ENCODE peak calls at places on chromosomes 1 and 21, in eight cellular contexts. One of them, this sample, is unnamed.
A peak's percentile ranks its signal among the peaks of the same experiment; 100 is the strongest.

GRCh38 chr1:17903386-17903785 is 148.3 kb downstream of the ACTL8 start:
- DNase-seq in osteocyte: no peak
- DNase-seq in thoracic aorta: no peak
- DNase-seq in A172: peak; percentile 64
- DNase-seq in IMR-90: no peak
- DNase-seq in stimulated activated CD8-positive, alpha-beta memory T cell treated with anti-CD3 and anti-CD28 coated beads, Interleukin-15, amount 100 ng/mL, for 24 hours: no peak
- DNase-seq in left cardiac atrium: no peak
- DNase-seq in heart left ventricle: no peak
- DNase-seq in this sample: no peak

GRCh38 chr1:85494957-85495266 is 30.0 kb upstream of the DDAH1 start:
- DNase-seq in osteocyte: no peak
- DNase-seq in thoracic aorta: no peak
- DNase-seq in A172: peak; percentile 19
- DNase-seq in IMR-90: peak; percentile 25
- DNase-seq in stimulated activated CD8-positive, alpha-beta memory T cell treated with anti-CD3 and anti-CD28 coated beads, Interleukin-15, amount 100 ng/mL, for 24 hours: no peak
- DNase-seq in left cardiac atrium: no peak
- DNase-seq in heart left ventricle: no peak
- DNase-seq in this sample: no peak

GRCh38 chr1:72846891-72847290 is 564.6 kb upstream of the NEGR1 start:
- DNase-seq in osteocyte: no peak
- DNase-seq in thoracic aorta: no peak
- DNase-seq in A172: no peak
- DNase-seq in IMR-90: no peak
- DNase-seq in stimulated activated CD8-positive, alpha-beta memory T cell treated with anti-CD3 and anti-CD28 coated beads, Interleukin-15, amount 100 ng/mL, for 24 hours: no peak
- DNase-seq in left cardiac atrium: no peak
- DNase-seq in heart left ventricle: no peak
- DNase-seq in this sample: no peak

GRCh38 chr1:1272341-1273151 is 1.1 kb downstream of the UBE2J2 start:
- DNase-seq in osteocyte: no peak
- DNase-seq in thoracic aorta: no peak
- DNase-seq in A172: no peak
- DNase-seq in IMR-90: peak; percentile 35
- DNase-seq in stimulated activated CD8-positive, alpha-beta memory T cell treated with anti-CD3 and anti-CD28 coated beads, Interleukin-15, amount 100 ng/mL, for 24 hours: no peak
- DNase-seq in left cardiac atrium: no peak
- DNase-seq in heart left ventricle: no peak
- DNase-seq in this sample: peak; percentile 63

GRCh38 chr21:43731891-43732711 is 13.2 kb downstream of the PDXK start:
- DNase-seq in osteocyte: no peak
- DNase-seq in thoracic aorta: no peak
- DNase-seq in A172: no peak
- DNase-seq in IMR-90: no peak
- DNase-seq in stimulated activated CD8-positive, alpha-beta memory T cell treated with anti-CD3 and anti-CD28 coated beads, Interleukin-15, amount 100 ng/mL, for 24 hours: no peak
- DNase-seq in left cardiac atrium: no peak
- DNase-seq in heart left ventricle: no peak
- DNase-seq in this sample: no peak

GRCh38 chr21:33384851-33385331 is 18.3 kb upstream of the IFNGR2 start:
- DNase-seq in osteocyte: no peak
- DNase-seq in thoracic aorta: no peak
- DNase-seq in A172: peak; percentile 69
- DNase-seq in IMR-90: peak; percentile 43
- DNase-seq in stimulated activated CD8-positive, alpha-beta memory T cell treated with anti-CD3 and anti-CD28 coated beads, Interleukin-15, amount 100 ng/mL, for 24 hours: no peak
- DNase-seq in left cardiac atrium: no peak
- DNase-seq in heart left ventricle: no peak
- DNase-seq in this sample: no peak

GRCh38 chr21:44702973-44703730 is 6.2 kb downstream of the KRTAP10-12 start:
- DNase-seq in osteocyte: peak; percentile 73
- DNase-seq in thoracic aorta: no peak
- DNase-seq in A172: no peak
- DNase-seq in IMR-90: peak; percentile 6
- DNase-seq in stimulated activated CD8-positive, alpha-beta memory T cell treated with anti-CD3 and anti-CD28 coated beads, Interleukin-15, amount 100 ng/mL, for 24 hours: no peak
- DNase-seq in left cardiac atrium: no peak
- DNase-seq in heart left ventricle: no peak
- DNase-seq in this sample: no peak

GRCh38 chr1:17636612-17637011 is 97.1 kb downstream of the ARHGEF10L start:
- DNase-seq in osteocyte: no peak
- DNase-seq in thoracic aorta: no peak
- DNase-seq in A172: peak; percentile 43
- DNase-seq in IMR-90: peak; percentile 40
- DNase-seq in stimulated activated CD8-positive, alpha-beta memory T cell treated with anti-CD3 and anti-CD28 coated beads, Interleukin-15, amount 100 ng/mL, for 24 hours: no peak
- DNase-seq in left cardiac atrium: no peak
- DNase-seq in heart left ventricle: no peak
- DNase-seq in this sample: no peak

GRCh38 chr1:53625766-53626520 is 113.0 kb downstream of the GLIS1 start:
- DNase-seq in osteocyte: peak; percentile 66
- DNase-seq in thoracic aorta: no peak
- DNase-seq in A172: no peak
- DNase-seq in IMR-90: peak; percentile 13
- DNase-seq in stimulated activated CD8-positive, alpha-beta memory T cell treated with anti-CD3 and anti-CD28 coated beads, Interleukin-15, amount 100 ng/mL, for 24 hours: no peak
- DNase-seq in left cardiac atrium: no peak
- DNase-seq in heart left ventricle: no peak
- DNase-seq in this sample: no peak

GRCh38 chr1:67689267-67690017 is 4.4 kb downstream of the GADD45A start:
- DNase-seq in osteocyte: no peak
- DNase-seq in thoracic aorta: no peak
- DNase-seq in A172: no peak
- DNase-seq in IMR-90: no peak
- DNase-seq in stimulated activated CD8-positive, alpha-beta memory T cell treated with anti-CD3 and anti-CD28 coated beads, Interleukin-15, amount 100 ng/mL, for 24 hours: no peak
- DNase-seq in left cardiac atrium: no peak
- DNase-seq in heart left ventricle: no peak
- DNase-seq in this sample: no peak

GRCh38 chr1:199546323-199546722 is 481.2 kb upstream of the NR5A2 start:
- DNase-seq in osteocyte: no peak
- DNase-seq in thoracic aorta: no peak
- DNase-seq in A172: no peak
- DNase-seq in IMR-90: peak; percentile 53
- DNase-seq in stimulated activated CD8-positive, alpha-beta memory T cell treated with anti-CD3 and anti-CD28 coated beads, Interleukin-15, amount 100 ng/mL, for 24 hours: no peak
- DNase-seq in left cardiac atrium: no peak
- DNase-seq in heart left ventricle: no peak
- DNase-seq in this sample: no peak

GRCh38 chr1:171801395-171801990 is 20.0 kb downstream of the METTL13 start:
- DNase-seq in osteocyte: no peak
- DNase-seq in thoracic aorta: no peak
- DNase-seq in A172: peak; percentile 53
- DNase-seq in IMR-90: peak; percentile 51
- DNase-seq in stimulated activated CD8-positive, alpha-beta memory T cell treated with anti-CD3 and anti-CD28 coated beads, Interleukin-15, amount 100 ng/mL, for 24 hours: no peak
- DNase-seq in left cardiac atrium: no peak
- DNase-seq in heart left ventricle: no peak
- DNase-seq in this sample: no peak

GRCh38 chr1:21251773-21252471 is 38.3 kb downstream of the ECE1 start:
- DNase-seq in osteocyte: no peak
- DNase-seq in thoracic aorta: peak; percentile 84
- DNase-seq in A172: peak; percentile 84
- DNase-seq in IMR-90: peak; percentile 96
- DNase-seq in stimulated activated CD8-positive, alpha-beta memory T cell treated with anti-CD3 and anti-CD28 coated beads, Interleukin-15, amount 100 ng/mL, for 24 hours: no peak
- DNase-seq in left cardiac atrium: peak; percentile 86
- DNase-seq in heart left ventricle: peak; percentile 41
- DNase-seq in this sample: peak; percentile 97

GRCh38 chr1:234554478-234555311 is 55.3 kb downstream of the IRF2BP2 start:
- DNase-seq in osteocyte: no peak
- DNase-seq in thoracic aorta: no peak
- DNase-seq in A172: no peak
- DNase-seq in IMR-90: no peak
- DNase-seq in stimulated activated CD8-positive, alpha-beta memory T cell treated with anti-CD3 and anti-CD28 coated beads, Interleukin-15, amount 100 ng/mL, for 24 hours: no peak
- DNase-seq in left cardiac atrium: no peak
- DNase-seq in heart left ventricle: no peak
- DNase-seq in this sample: peak; percentile 64

GRCh38 chr1:228006034-228006792 is 585 bp upstream of the WNT3A start:
- DNase-seq in osteocyte: peak; percentile 80
- DNase-seq in thoracic aorta: no peak
- DNase-seq in A172: no peak
- DNase-seq in IMR-90: no peak
- DNase-seq in stimulated activated CD8-positive, alpha-beta memory T cell treated with anti-CD3 and anti-CD28 coated beads, Interleukin-15, amount 100 ng/mL, for 24 hours: no peak
- DNase-seq in left cardiac atrium: no peak
- DNase-seq in heart left ventricle: no peak
- DNase-seq in this sample: no peak

GRCh38 chr1:7886346-7886745 is 33.5 kb upstream of the UTS2 start:
- DNase-seq in osteocyte: no peak
- DNase-seq in thoracic aorta: no peak
- DNase-seq in A172: no peak
- DNase-seq in IMR-90: peak; percentile 14
- DNase-seq in stimulated activated CD8-positive, alpha-beta memory T cell treated with anti-CD3 and anti-CD28 coated beads, Interleukin-15, amount 100 ng/mL, for 24 hours: no peak
- DNase-seq in left cardiac atrium: no peak
- DNase-seq in heart left ventricle: no peak
- DNase-seq in this sample: no peak

GRCh38 chr1:152519876-152520275 is 5.6 kb downstream of the CRCT1 start:
- DNase-seq in osteocyte: no peak
- DNase-seq in thoracic aorta: no peak
- DNase-seq in A172: no peak
- DNase-seq in IMR-90: no peak
- DNase-seq in stimulated activated CD8-positive, alpha-beta memory T cell treated with anti-CD3 and anti-CD28 coated beads, Interleukin-15, amount 100 ng/mL, for 24 hours: no peak
- DNase-seq in left cardiac atrium: no peak
- DNase-seq in heart left ventricle: no peak
- DNase-seq in this sample: no peak

GRCh38 chr1:43058545-43059360 is 100.1 kb upstream of the SLC2A1 start:
- DNase-seq in osteocyte: no peak
- DNase-seq in thoracic aorta: no peak
- DNase-seq in A172: no peak
- DNase-seq in IMR-90: peak; percentile 68
- DNase-seq in stimulated activated CD8-positive, alpha-beta memory T cell treated with anti-CD3 and anti-CD28 coated beads, Interleukin-15, amount 100 ng/mL, for 24 hours: no peak
- DNase-seq in left cardiac atrium: no peak
- DNase-seq in heart left ventricle: no peak
- DNase-seq in this sample: no peak

This sample was measured in ascending aorta.